ENCODE peak calls at places on chromosomes 7 and 10, in seven cellular contexts. I is psoas muscle, T is NCI-H2081, D is Calu3, M is T-cell, H is NCI-H1105, O is GM12891. N is an unnamed sample.

GRCh38 chr10:118537623-118538022 is 57.8 kb downstream of the PRLHR start:
- DNase-seq in H (no peak), D (no peak), O (no peak), T (no peak), M (no peak), I (no peak), N (no peak)

GRCh38 chr10:80537705-80538480 is at the start of gene SH2D4B:
- DNase-seq in T (no peak), I (peak), O (no peak), D (no peak), M (no peak), H (no peak), N (no peak)

GRCh38 chr10:35598379-35598778 is 6.8 kb upstream of the GJD4 start:
- DNase-seq in D (peak), I (no peak), M (no peak), O (no peak), T (no peak), H (no peak), N (no peak)

GRCh38 chr7:108630002-108630401 is 60.3 kb downstream of the DNAJB9 start:
- DNase-seq in O (no peak), D (no peak), M (no peak), I (no peak), H (no peak), T (no peak), N (no peak)

GRCh38 chr7:127391591-127392181 is 822 bp downstream of the ZNF800 start:
- DNase-seq in O (peak), H (peak), I (no peak), T (peak), D (peak), M (peak), N (no peak)

GRCh38 chr10:52442576-52442975 is 128.5 kb downstream of the DKK1 start:
- DNase-seq in M (no peak), H (no peak), T (no peak), D (no peak), O (no peak), I (no peak), N (no peak)

GRCh38 chr7:24756989-24757798 is at the start of gene GSDME:
- DNase-seq in O (peak), I (peak), D (peak), M (no peak), H (no peak), T (peak), N (no peak)

GRCh38 chr10:127117125-127117524 is 79.3 kb downstream of the INSYN2A start:
- DNase-seq in I (no peak), M (no peak), O (no peak), D (peak), H (no peak), T (no peak), N (no peak)

GRCh38 chr10:1498746-1499343 is 238.5 kb downstream of the ADARB2 start:
- DNase-seq in T (no peak), H (no peak), D (no peak), M (no peak), I (no peak), O (no peak), N (no peak)

GRCh38 chr7:101848168-101848951 is 30.9 kb downstream of the CUX1 start:
- DNase-seq in M (no peak), D (no peak), O (no peak), H (no peak), T (no peak), I (no peak), N (no peak)

GRCh38 chr7:155992974-155993373 is 180.7 kb upstream of the SHH start:
- DNase-seq in M (no peak), D (no peak), H (no peak), T (no peak), I (no peak), O (no peak), N (no peak)

GRCh38 chr10:124652200-124652599 is 92.0 kb downstream of the FAM53B start:
- DNase-seq in O (no peak), D (no peak), I (no peak), H (no peak), M (no peak), T (no peak), N (no peak)